ENCODE peak calls at places on chromosomes 5 and 9, in seven cellular contexts. P is NT2/D1, Z is colonic mucosa, Q is HuH-7, H is head of caudate nucleus, W is GM04504, J is neural crest cell. R is an unnamed sample.

GRCh38 chr9:91423785-91424402 is at the start of gene NFIL3:
- DNase-seq in P (no peak), Z (peak; percentile 76), Q (peak; percentile 73), H (peak; percentile 85), W (peak; percentile 65), J (peak; percentile 55), R (no peak)

GRCh38 chr9:130018260-130018659 is 24.7 kb downstream of the FNBP1 start:
- DNase-seq in P (no peak), Z (no peak), Q (no peak), H (no peak), W (no peak), J (no peak), R (no peak)

GRCh38 chr5:4868140-4868735 is 271.9 kb upstream of the ADAMTS16 start:
- DNase-seq in P (peak; percentile 25), Z (peak; percentile 54), Q (peak; percentile 66), H (peak; percentile 54), W (peak; percentile 12), J (peak; percentile 80), R (peak; percentile 85)

GRCh38 chr9:70573308-70573707 is 158.9 kb upstream of the KLF9 start:
- DNase-seq in P (no peak), Z (no peak), Q (no peak), H (no peak), W (no peak), J (no peak), R (no peak)

GRCh38 chr5:180099733-180100611 is 28.4 kb upstream of the RNF130 start:
- DNase-seq in P (no peak), Z (no peak), Q (no peak), H (no peak), W (no peak), J (no peak), R (no peak)

GRCh38 chr9:137430723-137431415 is 7.7 kb downstream of the NOXA1 start:
- DNase-seq in P (no peak), Z (no peak), Q (no peak), H (no peak), W (no peak), J (no peak), R (no peak)

GRCh38 chr5:74627511-74628120 is 12.9 kb downstream of the ENC1 start:
- DNase-seq in P (no peak), Z (no peak), Q (no peak), H (no peak), W (no peak), J (no peak), R (no peak)

GRCh38 chr5:137156175-137156574 is 343.0 kb downstream of the SPOCK1 start:
- DNase-seq in P (no peak), Z (no peak), Q (no peak), H (no peak), W (no peak), J (no peak), R (no peak)

GRCh38 chr9:131815971-131816873 is 76.3 kb upstream of the RAPGEF1 start:
- DNase-seq in P (no peak), Z (no peak), Q (peak; percentile 52), H (no peak), W (no peak), J (no peak), R (no peak)

GRCh38 chr5:115543365-115543700 is 1.2 kb downstream of the FEM1C start:
- DNase-seq in P (no peak), Z (peak; percentile 67), Q (peak; percentile 27), H (no peak), W (no peak), J (no peak), R (no peak)

GRCh38 chr5:1213508-1214162 is 11.5 kb upstream of the SLC6A18 start:
- DNase-seq in P (no peak), Z (no peak), Q (no peak), H (no peak), W (no peak), J (no peak), R (no peak)

GRCh38 chr5:35857606-35858205 is 1.0 kb downstream of the IL7R start:
- DNase-seq in P (no peak), Z (no peak), Q (no peak), H (no peak), W (peak; percentile 74), J (no peak), R (no peak)

GRCh38 chr9:117412841-117413240 is 2.0 kb downstream of the ASTN2 start:
- DNase-seq in P (no peak), Z (no peak), Q (no peak), H (peak; percentile 19), W (no peak), J (no peak), R (no peak)

GRCh38 chr9:124392855-124393460 is 22.3 kb downstream of the PSMB7 start:
- DNase-seq in P (no peak), Z (no peak), Q (no peak), H (peak; percentile 61), W (peak; percentile 80), J (peak; percentile 26), R (no peak)

GRCh38 chr9:126755325-126755875 is 49.4 kb upstream of the ZBTB43 start:
- DNase-seq in P (no peak), Z (no peak), Q (no peak), H (no peak), W (no peak), J (no peak), R (no peak)

GRCh38 chr9:121902483-121903135 is 190.5 kb downstream of the TTLL11 start:
- DNase-seq in P (no peak), Z (no peak), Q (no peak), H (no peak), W (peak; percentile 100), J (no peak), R (no peak)

GRCh38 chr5:41218929-41219328 is 5.6 kb upstream of the C6 start:
- DNase-seq in P (no peak), Z (no peak), Q (no peak), H (no peak), W (no peak), J (no peak), R (no peak)

GRCh38 chr9:98558575-98558974 is 150.2 kb downstream of the GABBR2 start:
- DNase-seq in P (no peak), Z (peak; percentile 4), Q (no peak), H (no peak), W (no peak), J (no peak), R (no peak)

GRCh38 chr5:76099286-76099702 is 16.1 kb downstream of the SV2C start:
- DNase-seq in P (no peak), Z (no peak), Q (no peak), H (no peak), W (no peak), J (no peak), R (no peak)

GRCh38 chr5:14900661-14901461 is 29.3 kb upstream of the ANKH start:
- DNase-seq in P (no peak), Z (no peak), Q (peak; percentile 20), H (no peak), W (peak; percentile 17), J (no peak), R (peak; percentile 32)

GRCh38 chr5:159800131-159800830 is 116.0 kb upstream of the ADRA1B start:
- DNase-seq in P (no peak), Z (no peak), Q (no peak), H (no peak), W (no peak), J (no peak), R (no peak)

GRCh38 chr5:83434929-83435328 is 36.6 kb upstream of the VCAN start:
- DNase-seq in P (no peak), Z (no peak), Q (no peak), H (no peak), W (no peak), J (no peak), R (no peak)

GRCh38 chr9:70519912-70520724 is 105.7 kb upstream of the KLF9 start:
- DNase-seq in P (no peak), Z (no peak), Q (no peak), H (no peak), W (no peak), J (no peak), R (no peak)

GRCh38 chr9:86674475-86674874 is 272.8 kb downstream of the GAS1 start:
- DNase-seq in P (no peak), Z (no peak), Q (no peak), H (no peak), W (no peak), J (no peak), R (no peak)

GRCh38 chr9:69919461-69920061 is 98.9 kb downstream of the CFAP95 start:
- DNase-seq in P (peak; percentile 40), Z (no peak), Q (peak; percentile 52), H (no peak), W (no peak), J (no peak), R (no peak)

GRCh38 chr5:167658890-167659289 is 632.6 kb upstream of the WWC1 start:
- DNase-seq in P (no peak), Z (no peak), Q (no peak), H (no peak), W (no peak), J (no peak), R (no peak)

GRCh38 chr9:89701221-89701798 is 96.5 kb downstream of the GADD45G start:
- DNase-seq in P (no peak), Z (no peak), Q (no peak), H (no peak), W (no peak), J (no peak), R (no peak)

GRCh38 chr9:129407905-129408452 is 212.9 kb downstream of the C9orf50 start:
- DNase-seq in P (no peak), Z (no peak), Q (peak; percentile 79), H (no peak), W (no peak), J (no peak), R (no peak)

GRCh38 chr5:75335486-75335885 is 1.5 kb upstream of the HMGCR start:
- DNase-seq in P (no peak), Z (no peak), Q (no peak), H (no peak), W (no peak), J (no peak), R (no peak)

GRCh38 chr9:133115604-133116345 is 5.3 kb downstream of the RALGDS start:
- DNase-seq in P (no peak), Z (no peak), Q (no peak), H (no peak), W (peak; percentile 65), J (no peak), R (no peak)

GRCh38 chr9:137592767-137593166 is 2.5 kb upstream of the ZMYND19 start:
- DNase-seq in P (no peak), Z (no peak), Q (no peak), H (peak; percentile 69), W (no peak), J (no peak), R (no peak)

GRCh38 chr5:84535281-84535680 is 150.6 kb upstream of the EDIL3 start:
- DNase-seq in P (no peak), Z (no peak), Q (no peak), H (no peak), W (no peak), J (no peak), R (no peak)

GRCh38 chr5:151812757-151813309 is 41.1 kb downstream of the G3BP1 start:
- DNase-seq in P (no peak), Z (no peak), Q (no peak), H (no peak), W (no peak), J (no peak), R (no peak)

GRCh38 chr5:113606298-113607134 is 93.0 kb downstream of the YTHDC2 start:
- DNase-seq in P (peak; percentile 46), Z (peak; percentile 33), Q (peak; percentile 37), H (peak; percentile 37), W (no peak), J (peak; percentile 38), R (no peak)

GRCh38 chr5:134975843-134976242 is 8.1 kb downstream of the CATSPER3 start:
- DNase-seq in P (no peak), Z (no peak), Q (no peak), H (no peak), W (no peak), J (no peak), R (no peak)

GRCh38 chr9:108512426-108513173 is 343.2 kb downstream of the ACTL7B start:
- DNase-seq in P (no peak), Z (no peak), Q (no peak), H (no peak), W (no peak), J (no peak), R (no peak)

GRCh38 chr5:116778015-116778414 is 203.4 kb upstream of the SEMA6A start:
- DNase-seq in P (peak; percentile 46), Z (no peak), Q (no peak), H (peak; percentile 25), W (no peak), J (peak; percentile 25), R (no peak)

GRCh38 chr9:98821831-98822230 is 14.4 kb downstream of the GALNT12 start:
- DNase-seq in P (no peak), Z (no peak), Q (no peak), H (no peak), W (no peak), J (no peak), R (no peak)

R was measured in omental fat pad.